ENCODE peak calls at places on chromosome 5, in eight cellular contexts. U, M, C, T, R, D, P and J are unnamed samples.

GRCh38 chr5:170757182-170757601 is 26.3 kb upstream of the GABRP start:
- DNase-seq in U (no peak), M (peak), C (no peak), T (no peak), R (no peak), D (peak), P (no peak), J (no peak)

GRCh38 chr5:66454186-66455078 is 141.8 kb upstream of the MAST4 start:
- DNase-seq in U (no peak), M (peak), C (no peak), T (no peak), R (no peak), D (peak), P (no peak), J (no peak)

GRCh38 chr5:180133971-180134508 is 62.5 kb upstream of the RNF130 start:
- DNase-seq in U (no peak), M (no peak), C (peak), T (no peak), R (no peak), D (no peak), P (no peak), J (no peak)

GRCh38 chr5:172007153-172007794 is 836 bp upstream of the FBXW11 start:
- DNase-seq in U (no peak), M (no peak), C (no peak), T (no peak), R (peak), D (peak), P (no peak), J (peak)

GRCh38 chr5:172544371-172545120 is 90.2 kb upstream of the SH3PXD2B start:
- DNase-seq in U (no peak), M (no peak), C (no peak), T (no peak), R (no peak), D (no peak), P (no peak), J (no peak)

GRCh38 chr5:172172912-172173591 is 15.0 kb downstream of the STK10 start:
- DNase-seq in U (no peak), M (no peak), C (peak), T (no peak), R (no peak), D (no peak), P (no peak), J (no peak)

GRCh38 chr5:157106668-157107461 is 2.0 kb downstream of the HAVCR2 start:
- DNase-seq in U (no peak), M (peak), C (no peak), T (no peak), R (no peak), D (no peak), P (no peak), J (peak)

GRCh38 chr5:66722653-66723052 is 126.5 kb downstream of the MAST4 start:
- DNase-seq in U (no peak), M (no peak), C (no peak), T (no peak), R (no peak), D (no peak), P (no peak), J (no peak)

GRCh38 chr5:120139039-120139438 is 325.1 kb upstream of the PRR16 start:
- DNase-seq in U (no peak), M (peak), C (no peak), T (no peak), R (no peak), D (peak), P (no peak), J (peak)

GRCh38 chr5:148000036-148000435 is 63.7 kb upstream of the SPINK5 start:
- DNase-seq in U (no peak), M (no peak), C (no peak), T (no peak), R (no peak), D (no peak), P (no peak), J (no peak)

GRCh38 chr5:33319841-33320240 is 120.9 kb upstream of the TARS1 start:
- DNase-seq in U (no peak), M (no peak), C (no peak), T (no peak), R (no peak), D (peak), P (no peak), J (peak)